ENCODE peak calls at places on chromosomes 11 and 22, in ten cellular contexts. P is A549, V is suprapubic skin, I is HepG2, W is Peyer's patch, D is body of pancreas, X is ovary, C is adrenal gland, M is H1, N is gastrocnemius medialis. A is an unnamed sample.

GRCh38 chr11:31874631-31875191 is 63.6 kb upstream of the PAX6 start:
- DNase-seq in N (no peak), P (no peak), W (no peak), M (no peak), V (no peak), D (no peak), X (no peak), I (no peak), C (no peak), A (no peak)

GRCh38 chr22:18057568-18058209 is 20.1 kb upstream of the PEX26 start:
- DNase-seq in X (peak), M (no peak), D (peak), W (no peak), N (peak), C (peak), I (peak), P (peak), V (peak), A (peak)

GRCh38 chr22:37167176-37167980 is 17.7 kb upstream of the IL2RB start:
- DNase-seq in M (no peak), C (no peak), W (peak), N (no peak), I (no peak), V (peak), P (no peak), X (peak), D (peak), A (no peak)

GRCh38 chr22:49199224-49199623 is 628.4 kb downstream of the BRD1 start:
- DNase-seq in X (no peak), M (no peak), C (no peak), W (peak), I (no peak), D (no peak), P (no peak), N (no peak), V (peak), A (no peak)

GRCh38 chr22:27832606-27833005 is 31.1 kb upstream of the MN1 start:
- DNase-seq in X (no peak), N (no peak), V (no peak), W (no peak), C (no peak), I (no peak), P (no peak), D (no peak), M (no peak), A (no peak)

GRCh38 chr22:36220457-36220921 is 18.8 kb downstream of the APOL2 start:
- DNase-seq in C (no peak), X (no peak), P (no peak), V (peak), D (no peak), I (no peak), M (no peak), W (peak), N (no peak), A (no peak)

GRCh38 chr11:47631473-47631872 is 10.9 kb downstream of the MTCH2 start:
- DNase-seq in C (no peak), N (no peak), W (no peak), D (no peak), X (no peak), V (no peak), M (no peak), P (no peak), I (no peak), A (no peak)

GRCh38 chr11:45569776-45570175 is 95.6 kb downstream of the CHST1 start:
- DNase-seq in M (no peak), C (no peak), I (no peak), P (no peak), W (no peak), X (no peak), N (no peak), V (no peak), D (no peak), A (no peak)

GRCh38 chr11:72078477-72078876 is 1.9 kb downstream of the NUMA1 start:
- DNase-seq in D (no peak), V (no peak), M (no peak), C (no peak), W (no peak), N (no peak), I (no peak), X (no peak), P (no peak), A (no peak)

GRCh38 chr11:131302831-131303230 is 67.6 kb upstream of the NTM start:
- DNase-seq in D (no peak), P (no peak), I (no peak), X (no peak), V (no peak), C (no peak), N (no peak), W (no peak), M (no peak), A (no peak)

DNA sequence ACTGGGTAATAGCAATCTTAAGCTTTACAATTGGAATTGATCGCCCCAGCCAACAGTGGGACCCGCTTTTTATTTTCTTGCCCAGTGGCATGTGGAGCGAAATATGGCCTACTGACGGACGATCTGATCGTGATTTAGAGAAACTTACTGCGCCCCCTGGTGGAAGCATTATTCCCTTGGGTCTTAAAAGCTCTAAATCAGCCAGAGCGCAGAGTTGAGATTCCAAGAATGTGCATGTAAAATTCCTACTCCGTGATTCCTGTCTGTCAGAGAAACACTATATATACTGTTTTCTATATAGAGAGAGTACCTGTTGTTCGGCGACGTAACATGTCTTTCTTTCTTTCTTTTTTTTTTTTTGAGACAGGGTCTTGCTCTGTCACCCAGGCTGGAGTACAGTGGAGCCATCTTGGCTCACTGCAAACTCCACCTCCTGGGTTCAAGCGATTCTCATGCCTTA is 3.7 kb upstream of the DPF2 start:
- DNase-seq in X (peak), D (peak), P (peak), V (peak), N (peak), M (peak), W (no peak), I (peak), C (peak), A (no peak)
- TF ChIP-seq POLR2A in X (no peak), D (no peak), P (no peak), V (no peak), N (no peak), M (no peak), W (no peak), I (no peak), C (no peak), A (no peak)

DNA sequence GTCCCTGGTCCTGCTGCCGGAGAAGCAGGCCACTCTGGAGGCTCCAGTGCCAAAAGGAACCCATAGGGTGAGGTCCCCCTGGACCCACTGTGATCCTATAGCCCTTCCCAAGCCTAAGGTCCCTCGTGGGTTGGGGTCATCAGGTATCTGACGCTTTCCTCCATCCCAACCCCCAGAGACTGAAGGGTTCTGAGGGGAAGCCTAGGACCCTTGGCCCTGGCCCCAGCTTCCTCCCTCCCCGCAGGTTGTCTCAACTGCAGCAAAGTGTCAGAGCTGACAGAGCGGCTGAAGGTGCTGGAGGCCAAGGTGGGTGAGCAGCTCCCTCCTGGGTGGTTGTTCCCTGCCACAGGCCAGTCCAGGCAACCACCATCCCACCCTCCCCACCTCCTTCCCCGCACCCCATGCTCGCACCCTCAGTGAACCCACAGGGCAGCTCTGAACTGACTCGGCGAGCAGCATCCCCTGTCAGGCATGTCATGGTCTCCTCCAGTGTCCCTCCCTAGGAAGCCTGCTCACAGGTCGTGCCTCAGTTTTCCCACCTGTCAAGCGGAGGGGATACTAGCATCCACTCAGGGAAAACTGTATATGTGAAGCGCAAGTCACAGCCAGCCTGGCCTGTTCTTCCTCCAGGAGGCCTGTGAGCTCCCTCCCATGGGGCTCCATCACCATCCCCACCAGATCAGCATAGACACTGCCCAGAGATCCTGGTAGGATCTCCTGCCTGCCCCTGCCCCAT is 20.7 kb downstream of the EMID1 start:
- DNase-seq in X (no peak), I (no peak), P (no peak), C (no peak), W (no peak), V (peak), M (no peak), N (no peak), D (no peak), A (no peak)
- H3K27ac ChIP-seq in X (no peak), I (no peak), P (no peak), C (peak), W (peak), V (peak), M (no peak), N (peak), D (no peak), A (peak)

DNA sequence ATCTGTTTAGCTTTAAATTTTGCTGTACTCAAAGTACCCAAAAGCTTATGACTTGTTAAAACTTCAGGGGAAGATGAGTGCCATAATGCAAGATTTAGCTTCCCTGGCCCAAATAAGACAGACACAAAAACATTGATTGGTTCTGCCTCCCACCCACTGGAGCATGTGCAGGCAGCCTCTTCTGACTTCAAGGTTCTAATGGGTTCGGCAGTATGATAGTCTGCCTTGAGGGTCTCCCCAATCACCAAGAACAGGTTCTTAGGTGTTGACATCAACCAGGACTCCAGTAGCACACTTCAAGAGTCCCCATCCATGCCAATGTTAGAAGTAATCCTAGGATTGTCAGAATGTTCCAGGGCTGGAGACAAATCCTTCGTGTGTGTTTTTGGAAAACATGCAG is 12.5 kb downstream of the EIF4G2 start:
- DNase-seq in I (no peak), N (no peak), V (no peak), D (no peak), X (no peak), W (no peak), C (no peak), M (no peak), P (no peak), A (no peak)
- TF ChIP-seq POLR2A in I (no peak), N (no peak), V (no peak), D (no peak), X (no peak), W (no peak), C (no peak), M (no peak), P (no peak), A (no peak)

GRCh38 chr11:68313574-68314202 is 1.3 kb downstream of the LRP5 start:
- DNase-seq in P (no peak), M (no peak), I (peak), V (no peak), D (no peak), C (no peak), X (peak), W (peak), N (no peak), A (no peak)

GRCh38 chr11:68312780-68313573 is 586 bp downstream of the LRP5 start:
- DNase-seq in N (no peak), W (peak), X (peak), P (no peak), C (no peak), M (no peak), D (peak), V (no peak), I (no peak), A (no peak)

GRCh38 chr11:68314886-68315580 is 2.6 kb downstream of the LRP5 start:
- DNase-seq in X (peak), V (no peak), C (peak), P (no peak), M (no peak), D (peak), W (peak), N (no peak), I (peak), A (no peak)

GRCh38 chr11:68315581-68315920 is 3.2 kb downstream of the LRP5 start:
- DNase-seq in V (no peak), I (no peak), P (no peak), C (no peak), X (no peak), M (no peak), W (peak), D (no peak), N (no peak), A (no peak)

DNA sequence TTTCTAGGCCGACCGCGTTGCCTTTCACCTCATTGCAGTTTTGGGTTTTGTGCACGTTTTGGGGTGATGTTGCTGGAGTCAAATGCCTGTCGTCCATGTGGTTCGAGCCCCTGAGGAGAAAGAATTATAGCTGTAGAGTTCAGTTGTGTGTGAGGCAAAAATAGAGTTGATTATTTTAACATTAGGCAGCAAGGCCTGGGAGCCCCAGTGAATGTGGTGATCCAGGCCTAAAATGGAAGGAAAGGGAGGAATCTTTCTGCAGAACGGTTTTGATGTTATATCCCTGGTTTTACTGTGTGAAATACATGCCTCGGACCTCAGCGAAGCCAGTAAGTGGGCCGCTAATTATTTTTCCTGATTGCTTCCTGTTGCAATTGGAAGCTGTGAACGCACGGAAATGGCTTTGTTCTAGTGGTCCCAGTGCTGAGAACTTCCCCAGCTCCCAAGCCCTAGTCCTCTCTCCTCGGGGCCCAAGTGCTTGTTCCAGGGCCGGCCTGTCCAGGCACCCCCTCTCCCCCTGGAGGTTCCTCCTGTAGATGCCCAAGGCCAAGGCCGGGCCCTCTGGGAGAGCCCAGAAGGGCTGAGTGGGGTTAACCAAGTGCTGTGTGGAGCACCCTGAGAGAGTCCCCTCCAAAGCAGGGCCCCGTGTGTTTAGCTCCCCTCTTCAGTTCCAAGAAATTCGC is 2.0 kb downstream of the LRP5 start:
- DNase-seq in X (peak), V (no peak), C (no peak), M (no peak), P (no peak), W (peak), I (no peak), D (no peak), N (no peak), A (no peak)
- H3K27ac ChIP-seq in X (peak), V (peak), C (peak), M (peak), P (peak), W (peak), I (peak), D (peak), N (peak), A (peak)

GRCh38 chr11:3837793-3838192 is 3.0 kb downstream of the RHOG start:
- DNase-seq in D (no peak), M (no peak), I (no peak), N (peak), X (no peak), W (no peak), C (peak), V (no peak), P (no peak), A (no peak)

GRCh38 chr11:3838504-3838903 is 2.3 kb downstream of the RHOG start:
- DNase-seq in C (no peak), V (no peak), I (no peak), M (no peak), W (no peak), P (no peak), D (no peak), N (no peak), X (no peak), A (no peak)

GRCh38 chr11:3840289-3840869 is 380 bp downstream of the RHOG start:
- DNase-seq in X (peak), N (no peak), C (peak), V (peak), D (no peak), I (no peak), W (peak), M (peak), P (no peak), A (no peak)

GRCh38 chr11:3841426-3842304 is 906 bp upstream of the RHOG start:
- DNase-seq in N (peak), X (peak), I (peak), M (no peak), W (peak), D (peak), P (peak), C (peak), V (peak), A (peak)

GRCh38 chr11:3840870-3841425 is at the start of gene RHOG:
- DNase-seq in V (peak), P (peak), C (peak), X (peak), I (peak), D (peak), W (peak), M (peak), N (peak), A (peak)
- TF ChIP-seq POLR2A in V (no peak), P (peak), C (no peak), X (no peak), I (peak), D (no peak), W (no peak), M (no peak), N (no peak), A (no peak)

GRCh38 chr22:39820266-39820665 is 73.3 kb downstream of the ENTHD1 start:
- DNase-seq in C (no peak), P (peak), M (no peak), I (no peak), X (no peak), D (no peak), V (no peak), N (no peak), W (no peak), A (no peak)

GRCh38 chr22:39815882-39816395 is 77.6 kb downstream of the ENTHD1 start:
- DNase-seq in I (no peak), M (no peak), P (no peak), W (no peak), X (no peak), D (no peak), C (no peak), V (no peak), N (no peak), A (no peak)

GRCh38 chr22:39821008-39821407 is 72.6 kb downstream of the ENTHD1 start:
- DNase-seq in C (no peak), V (no peak), D (no peak), I (no peak), N (no peak), P (no peak), X (no peak), W (no peak), M (no peak), A (no peak)

GRCh38 chr22:39819429-39819828 is 74.1 kb downstream of the ENTHD1 start:
- DNase-seq in N (no peak), V (no peak), D (no peak), W (no peak), X (no peak), P (no peak), C (no peak), M (no peak), I (no peak), A (no peak)

DNA sequence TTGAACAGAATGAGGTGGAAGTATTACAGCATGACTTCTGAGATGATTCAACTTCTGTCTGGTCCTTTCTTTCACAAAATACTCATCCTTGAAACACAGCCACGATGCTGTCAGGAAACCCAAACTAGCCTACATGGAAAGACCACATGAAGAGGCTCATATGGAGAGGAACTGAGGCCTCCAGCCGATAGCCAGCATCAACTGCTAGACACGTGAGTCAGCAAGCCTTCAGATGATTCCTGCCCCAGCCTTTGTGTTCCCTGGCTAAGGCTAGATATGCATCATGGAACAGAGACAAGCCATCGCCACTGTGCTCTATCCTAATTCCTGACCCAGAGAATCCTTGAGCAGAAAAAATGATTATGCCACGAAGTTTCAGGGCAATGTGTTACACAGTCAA is 75.5 kb downstream of the ENTHD1 start:
- DNase-seq in I (no peak), N (no peak), V (no peak), C (no peak), W (no peak), D (no peak), M (no peak), P (no peak), X (no peak), A (no peak)
- H3K27ac ChIP-seq in I (no peak), N (no peak), V (no peak), C (no peak), W (no peak), D (no peak), M (no peak), P (no peak), X (no peak), A (no peak)